ENCODE peak calls at places on chromosomes 3 and 15, in six cellular contexts. B, E, D, Z, C and O are unnamed samples.

GRCh38 chr15:82551646-82552247 is 11.5 kb upstream of the RPS17 start:
- DNase-seq in B (no peak), E (no peak), D (no peak), Z (no peak), C (no peak), O (no peak)

GRCh38 chr15:77437264-77437663 is 16.6 kb downstream of the HMG20A start:
- DNase-seq in B (no peak), E (no peak), D (no peak), Z (no peak), C (no peak), O (no peak)

GRCh38 chr3:41202075-41202833 is 2.9 kb downstream of the CTNNB1 start:
- DNase-seq in B (no peak), E (no peak), D (no peak), Z (no peak), C (no peak), O (no peak)

GRCh38 chr15:91376016-91376415 is 276.0 kb downstream of the SV2B start:
- DNase-seq in B (no peak), E (no peak), D (no peak), Z (no peak), C (no peak), O (no peak)

GRCh38 chr15:77135181-77135580 is 64.3 kb upstream of the TSPAN3 start:
- DNase-seq in B (no peak), E (no peak), D (no peak), Z (no peak), C (no peak), O (no peak)

GRCh38 chr3:72331076-72331475 is 517.2 kb downstream of the SHQ1 start:
- DNase-seq in B (no peak), E (no peak), D (no peak), Z (no peak), C (no peak), O (no peak)

GRCh38 chr15:66713843-66714508 is 11.9 kb downstream of the SMAD6 start:
- DNase-seq in B (no peak), E (no peak), D (no peak), Z (no peak), C (no peak), O (no peak)

GRCh38 chr3:78734048-78734637 is 1033.7 kb downstream of the ROBO1 start:
- DNase-seq in B (no peak), E (peak; percentile 27), D (no peak), Z (no peak), C (no peak), O (no peak)

GRCh38 chr3:167487556-167487955 is 13.7 kb upstream of the SERPINI2 start:
- DNase-seq in B (no peak), E (no peak), D (no peak), Z (no peak), C (no peak), O (no peak)

GRCh38 chr3:55587476-55587875 is 100.4 kb upstream of the WNT5A start:
- DNase-seq in B (no peak), E (no peak), D (no peak), Z (no peak), C (no peak), O (no peak)

GRCh38 chr3:50154476-50154839 is 666 bp upstream of the SEMA3F start:
- DNase-seq in B (no peak), E (no peak), D (no peak), Z (peak; percentile 45), C (no peak), O (no peak)

GRCh38 chr15:91214675-91215590 is 114.9 kb downstream of the SV2B start:
- DNase-seq in B (no peak), E (no peak), D (no peak), Z (no peak), C (no peak), O (peak; percentile 95)

GRCh38 chr15:34217587-34218225 is 7.1 kb upstream of the EMC4 start:
- DNase-seq in B (no peak), E (peak; percentile 90), D (no peak), Z (no peak), C (no peak), O (no peak)

GRCh38 chr15:70528270-70528706 is 235.1 kb downstream of the UACA start:
- DNase-seq in B (no peak), E (peak; percentile 45), D (no peak), Z (no peak), C (peak; percentile 82), O (no peak)

GRCh38 chr15:51706347-51706746 is 25.0 kb downstream of the SCG3 start:
- DNase-seq in B (no peak), E (no peak), D (no peak), Z (no peak), C (no peak), O (no peak)

GRCh38 chr3:194089357-194090177 is 46.4 kb upstream of the HES1 start:
- DNase-seq in B (peak; percentile 33), E (peak; percentile 98), D (peak; percentile 92), Z (no peak), C (peak; percentile 90), O (peak; percentile 80)

GRCh38 chr3:159884661-159885402 is 103.8 kb upstream of the IL12A start:
- DNase-seq in B (no peak), E (peak; percentile 68), D (no peak), Z (no peak), C (no peak), O (no peak)

GRCh38 chr3:48187579-48188265 is 495 bp downstream of the CDC25A start:
- DNase-seq in B (peak; percentile 68), E (no peak), D (no peak), Z (peak; percentile 55), C (peak; percentile 91), O (no peak)

GRCh38 chr15:29747837-29748417 is 74.3 kb downstream of the TJP1 start:
- DNase-seq in B (no peak), E (peak; percentile 57), D (no peak), Z (no peak), C (no peak), O (no peak)

GRCh38 chr15:64897345-64897985 is 14.2 kb upstream of the ANKDD1A start:
- DNase-seq in B (peak; percentile 90), E (peak; percentile 82), D (peak; percentile 65), Z (no peak), C (peak; percentile 91), O (no peak)

GRCh38 chr3:34837848-34838741 is 801.2 kb upstream of the ARPP21 start:
- DNase-seq in B (no peak), E (no peak), D (no peak), Z (no peak), C (no peak), O (no peak)

GRCh38 chr15:72220678-72221077 is 10.3 kb downstream of the PKM start:
- DNase-seq in B (no peak), E (no peak), D (no peak), Z (no peak), C (no peak), O (no peak)

GRCh38 chr3:180656406-180656805 is 22.9 kb downstream of the CCDC39 start:
- DNase-seq in B (no peak), E (no peak), D (no peak), Z (no peak), C (no peak), O (no peak)

GRCh38 chr3:51380601-51381332 is 4.3 kb upstream of the MANF start:
- DNase-seq in B (peak; percentile 52), E (no peak), D (no peak), Z (no peak), C (no peak), O (no peak)